ENCODE peak calls at places on chromosomes 12 and 14, in six cellular contexts. One of them, this sample, is unnamed.

GRCh38 chr14:20986811-20987210 is 3.0 kb upstream of the METTL17 start:
- DNase-seq in IMR-90: peak; percentile 96
- DNase-seq in lung: no peak
- DNase-seq in right atrium auricular region: peak; percentile 64
- DNase-seq in cardiac muscle cell: peak; percentile 94
- DNase-seq in pancreas: no peak
- DNase-seq in this sample: no peak

GRCh38 chr12:117147639-117148038 is 42.6 kb downstream of the FBXO21 start:
- DNase-seq in IMR-90: no peak
- DNase-seq in lung: no peak
- DNase-seq in right atrium auricular region: no peak
- DNase-seq in cardiac muscle cell: no peak
- DNase-seq in pancreas: no peak
- DNase-seq in this sample: no peak

GRCh38 chr12:22684526-22685118 is 59.7 kb downstream of the ETNK1 start:
- DNase-seq in IMR-90: peak; percentile 59
- DNase-seq in lung: no peak
- DNase-seq in right atrium auricular region: no peak
- DNase-seq in cardiac muscle cell: peak; percentile 65
- DNase-seq in pancreas: no peak
- DNase-seq in this sample: no peak

GRCh38 chr14:36241183-36241582 is 64.7 kb upstream of the PTCSC3 start:
- DNase-seq in IMR-90: no peak
- DNase-seq in lung: no peak
- DNase-seq in right atrium auricular region: no peak
- DNase-seq in cardiac muscle cell: peak; percentile 5
- DNase-seq in pancreas: no peak
- DNase-seq in this sample: no peak

GRCh38 chr12:49633703-49634311 is 10.4 kb downstream of the PRPF40B start:
- DNase-seq in IMR-90: no peak
- DNase-seq in lung: no peak
- DNase-seq in right atrium auricular region: no peak
- DNase-seq in cardiac muscle cell: no peak
- DNase-seq in pancreas: no peak
- DNase-seq in this sample: no peak

GRCh38 chr12:32444895-32445294 is 45.5 kb downstream of the FGD4 start:
- DNase-seq in IMR-90: peak; percentile 77
- DNase-seq in lung: no peak
- DNase-seq in right atrium auricular region: no peak
- DNase-seq in cardiac muscle cell: peak; percentile 89
- DNase-seq in pancreas: no peak
- DNase-seq in this sample: no peak

GRCh38 chr14:61125314-61126082 is 144.5 kb downstream of the SLC38A6 start:
- DNase-seq in IMR-90: peak; percentile 48
- DNase-seq in lung: no peak
- DNase-seq in right atrium auricular region: no peak
- DNase-seq in cardiac muscle cell: no peak
- DNase-seq in pancreas: no peak
- DNase-seq in this sample: no peak

GRCh38 chr12:27814851-27815591 is 35.0 kb upstream of the MANSC4 start:
- DNase-seq in IMR-90: peak; percentile 21
- DNase-seq in lung: no peak
- DNase-seq in right atrium auricular region: no peak
- DNase-seq in cardiac muscle cell: peak; percentile 12
- DNase-seq in pancreas: no peak
- DNase-seq in this sample: no peak

GRCh38 chr14:104878582-104878981 is 13.5 kb downstream of the CEP170B start:
- DNase-seq in IMR-90: no peak
- DNase-seq in lung: no peak
- DNase-seq in right atrium auricular region: no peak
- DNase-seq in cardiac muscle cell: no peak
- DNase-seq in pancreas: peak; percentile 33
- DNase-seq in this sample: no peak

GRCh38 chr14:60812987-60813386 is 78.4 kb downstream of the MNAT1 start:
- DNase-seq in IMR-90: no peak
- DNase-seq in lung: no peak
- DNase-seq in right atrium auricular region: no peak
- DNase-seq in cardiac muscle cell: no peak
- DNase-seq in pancreas: no peak
- DNase-seq in this sample: no peak

GRCh38 chr14:36661506-36662257 is at the start of gene PAX9:
- DNase-seq in IMR-90: peak; percentile 41
- DNase-seq in lung: peak; percentile 86
- DNase-seq in right atrium auricular region: no peak
- DNase-seq in cardiac muscle cell: peak; percentile 69
- DNase-seq in pancreas: peak; percentile 86
- DNase-seq in this sample: peak; percentile 51

GRCh38 chr12:123847019-123847418 is 84.9 kb downstream of the DNAH10 start:
- DNase-seq in IMR-90: no peak
- DNase-seq in lung: no peak
- DNase-seq in right atrium auricular region: no peak
- DNase-seq in cardiac muscle cell: no peak
- DNase-seq in pancreas: no peak
- DNase-seq in this sample: no peak

GRCh38 chr12:89351489-89352241 is 636 bp downstream of the DUSP6 start:
- DNase-seq in IMR-90: peak; percentile 35
- DNase-seq in lung: peak; percentile 48
- DNase-seq in right atrium auricular region: no peak
- DNase-seq in cardiac muscle cell: peak; percentile 47
- DNase-seq in pancreas: peak; percentile 66
- DNase-seq in this sample: peak; percentile 77

GRCh38 chr12:45725631-45726593 is 3.6 kb upstream of the ARID2 start:
- DNase-seq in IMR-90: peak; percentile 51
- DNase-seq in lung: no peak
- DNase-seq in right atrium auricular region: no peak
- DNase-seq in cardiac muscle cell: peak; percentile 43
- DNase-seq in pancreas: no peak
- DNase-seq in this sample: no peak

GRCh38 chr14:55430024-55430690 is 10.3 kb downstream of the TBPL2 start:
- DNase-seq in IMR-90: peak; percentile 86
- DNase-seq in lung: peak; percentile 43
- DNase-seq in right atrium auricular region: no peak
- DNase-seq in cardiac muscle cell: peak; percentile 79
- DNase-seq in pancreas: no peak
- DNase-seq in this sample: peak; percentile 37

GRCh38 chr12:89707992-89708792 is 446 bp downstream of the ATP2B1 start:
- DNase-seq in IMR-90: peak; percentile 17
- DNase-seq in lung: peak; percentile 47
- DNase-seq in right atrium auricular region: no peak
- DNase-seq in cardiac muscle cell: peak; percentile 27
- DNase-seq in pancreas: peak; percentile 65
- DNase-seq in this sample: peak; percentile 77

GRCh38 chr14:97705976-97706375 is 908.8 kb downstream of the VRK1 start:
- DNase-seq in IMR-90: no peak
- DNase-seq in lung: no peak
- DNase-seq in right atrium auricular region: no peak
- DNase-seq in cardiac muscle cell: no peak
- DNase-seq in pancreas: no peak
- DNase-seq in this sample: no peak

GRCh38 chr12:70507442-70507841 is 129.8 kb downstream of the PTPRB start:
- DNase-seq in IMR-90: no peak
- DNase-seq in lung: no peak
- DNase-seq in right atrium auricular region: no peak
- DNase-seq in cardiac muscle cell: peak; percentile 66
- DNase-seq in pancreas: no peak
- DNase-seq in this sample: no peak

GRCh38 chr12:22598763-22599161 is 26.2 kb upstream of the ETNK1 start:
- DNase-seq in IMR-90: no peak
- DNase-seq in lung: no peak
- DNase-seq in right atrium auricular region: no peak
- DNase-seq in cardiac muscle cell: no peak
- DNase-seq in pancreas: no peak
- DNase-seq in this sample: no peak

GRCh38 chr12:69688021-69688420 is 11.1 kb downstream of the BEST3 start:
- DNase-seq in IMR-90: peak; percentile 27
- DNase-seq in lung: no peak
- DNase-seq in right atrium auricular region: no peak
- DNase-seq in cardiac muscle cell: no peak
- DNase-seq in pancreas: no peak
- DNase-seq in this sample: no peak

GRCh38 chr12:89414851-89415250 is 62.5 kb upstream of the DUSP6 start:
- DNase-seq in IMR-90: peak; percentile 75
- DNase-seq in lung: no peak
- DNase-seq in right atrium auricular region: no peak
- DNase-seq in cardiac muscle cell: peak; percentile 70
- DNase-seq in pancreas: no peak
- DNase-seq in this sample: no peak

GRCh38 chr12:102034346-102034745 is 27.4 kb downstream of the WASHC3 start:
- DNase-seq in IMR-90: peak; percentile 58
- DNase-seq in lung: no peak
- DNase-seq in right atrium auricular region: no peak
- DNase-seq in cardiac muscle cell: peak; percentile 7
- DNase-seq in pancreas: no peak
- DNase-seq in this sample: no peak

GRCh38 chr12:72133497-72134055 is 138.6 kb upstream of the TRHDE start:
- DNase-seq in IMR-90: peak; percentile 1
- DNase-seq in lung: no peak
- DNase-seq in right atrium auricular region: no peak
- DNase-seq in cardiac muscle cell: no peak
- DNase-seq in pancreas: no peak
- DNase-seq in this sample: no peak

GRCh38 chr12:64221656-64222010 is 463 bp downstream of the KICS2 start:
- DNase-seq in IMR-90: peak; percentile 72
- DNase-seq in lung: peak; percentile 88
- DNase-seq in right atrium auricular region: peak; percentile 92
- DNase-seq in cardiac muscle cell: peak; percentile 86
- DNase-seq in pancreas: peak; percentile 91
- DNase-seq in this sample: peak; percentile 91

GRCh38 chr12:10392394-10392930 is 2.6 kb upstream of the KLRK1 start:
- DNase-seq in IMR-90: peak; percentile 67
- DNase-seq in lung: peak; percentile 74
- DNase-seq in right atrium auricular region: peak; percentile 81
- DNase-seq in cardiac muscle cell: peak; percentile 99
- DNase-seq in pancreas: no peak
- DNase-seq in this sample: peak; percentile 62

GRCh38 chr12:87991483-87991882 is 37.7 kb downstream of the C12orf50 start:
- DNase-seq in IMR-90: no peak
- DNase-seq in lung: no peak
- DNase-seq in right atrium auricular region: no peak
- DNase-seq in cardiac muscle cell: no peak
- DNase-seq in pancreas: no peak
- DNase-seq in this sample: no peak

GRCh38 chr12:123253606-123254459 is 17.8 kb downstream of the CDK2AP1 start:
- DNase-seq in IMR-90: no peak
- DNase-seq in lung: no peak
- DNase-seq in right atrium auricular region: no peak
- DNase-seq in cardiac muscle cell: no peak
- DNase-seq in pancreas: no peak
- DNase-seq in this sample: peak; percentile 75

GRCh38 chr14:22533057-22533704 is 55.8 kb downstream of the DAD1 start:
- DNase-seq in IMR-90: no peak
- DNase-seq in lung: no peak
- DNase-seq in right atrium auricular region: no peak
- DNase-seq in cardiac muscle cell: no peak
- DNase-seq in pancreas: no peak
- DNase-seq in this sample: no peak

GRCh38 chr14:22530101-22530500 is 58.9 kb downstream of the DAD1 start:
- DNase-seq in IMR-90: no peak
- DNase-seq in lung: no peak
- DNase-seq in right atrium auricular region: no peak
- DNase-seq in cardiac muscle cell: no peak
- DNase-seq in pancreas: no peak
- DNase-seq in this sample: no peak

GRCh38 chr14:22533739-22534359 is 55.2 kb downstream of the DAD1 start:
- DNase-seq in IMR-90: no peak
- DNase-seq in lung: no peak
- DNase-seq in right atrium auricular region: no peak
- DNase-seq in cardiac muscle cell: no peak
- DNase-seq in pancreas: no peak
- DNase-seq in this sample: no peak

GRCh38 chr14:22532345-22533056 is 56.5 kb downstream of the DAD1 start:
- DNase-seq in IMR-90: peak; percentile 49
- DNase-seq in lung: no peak
- DNase-seq in right atrium auricular region: no peak
- DNase-seq in cardiac muscle cell: peak; percentile 71
- DNase-seq in pancreas: no peak
- DNase-seq in this sample: no peak

GRCh38 chr14:22531451-22532344 is 57.3 kb downstream of the DAD1 start:
- DNase-seq in IMR-90: no peak
- DNase-seq in lung: no peak
- DNase-seq in right atrium auricular region: no peak
- DNase-seq in cardiac muscle cell: no peak
- DNase-seq in pancreas: no peak
- DNase-seq in this sample: no peak
- H3K4me3 ChIP-seq in IMR-90: no peak overlapping the region
- H3K4me3 ChIP-seq in lung: no peak overlapping the region
- H3K4me3 ChIP-seq in right atrium auricular region: no peak overlapping the region
- H3K4me3 ChIP-seq in cardiac muscle cell: no peak overlapping the region
- H3K4me3 ChIP-seq in pancreas: no peak overlapping the region
- H3K4me3 ChIP-seq in this sample: no peak overlapping the region

GRCh38 chr12:40105265-40105514 is 691 bp downstream of the SLC2A13 start:
- DNase-seq in IMR-90: no peak
- DNase-seq in lung: peak; percentile 52
- DNase-seq in right atrium auricular region: peak; percentile 63
- DNase-seq in cardiac muscle cell: no peak
- DNase-seq in pancreas: no peak
- DNase-seq in this sample: peak; percentile 61

GRCh38 chr12:40106202-40106533 is 287 bp upstream of the SLC2A13 start:
- DNase-seq in IMR-90: no peak
- DNase-seq in lung: no peak
- DNase-seq in right atrium auricular region: no peak
- DNase-seq in cardiac muscle cell: peak; percentile 9
- DNase-seq in pancreas: no peak
- DNase-seq in this sample: no peak

GRCh38 chr12:40104461-40105264 is 1.2 kb downstream of the SLC2A13 start:
- DNase-seq in IMR-90: peak; percentile 2
- DNase-seq in lung: no peak
- DNase-seq in right atrium auricular region: no peak
- DNase-seq in cardiac muscle cell: peak; percentile 14
- DNase-seq in pancreas: no peak
- DNase-seq in this sample: no peak

GRCh38 chr12:40106655-40107054 is 774 bp upstream of the SLC2A13 start:
- DNase-seq in IMR-90: no peak
- DNase-seq in lung: no peak
- DNase-seq in right atrium auricular region: no peak
- DNase-seq in cardiac muscle cell: no peak
- DNase-seq in pancreas: no peak
- DNase-seq in this sample: no peak

GRCh38 chr12:40105515-40106201 is at the start of gene SLC2A13:
- DNase-seq in IMR-90: peak; percentile 59
- DNase-seq in lung: peak; percentile 62
- DNase-seq in right atrium auricular region: peak; percentile 73
- DNase-seq in cardiac muscle cell: peak; percentile 79
- DNase-seq in pancreas: peak; percentile 85
- DNase-seq in this sample: peak; percentile 90
- TF ChIP-seq CTCF in IMR-90: no peak
- TF ChIP-seq CTCF in lung: no peak
- TF ChIP-seq CTCF in right atrium auricular region: no peak
- TF ChIP-seq CTCF in cardiac muscle cell: no peak
- TF ChIP-seq CTCF in pancreas: no peak
- TF ChIP-seq CTCF in this sample: no peak

GRCh38 chr14:77046706-77047105 is 18.2 kb upstream of the IRF2BPL start:
- DNase-seq in IMR-90: no peak
- DNase-seq in lung: no peak
- DNase-seq in right atrium auricular region: no peak
- DNase-seq in cardiac muscle cell: no peak
- DNase-seq in pancreas: no peak
- DNase-seq in this sample: no peak
- H3K4me1 ChIP-seq in IMR-90: peaks cover 28% of the 10 kb centered on the region
- H3K4me1 ChIP-seq in lung: peaks cover 31% of the 10 kb centered on the region
- H3K4me1 ChIP-seq in right atrium auricular region: peaks cover 67% of the 10 kb centered on the region
- H3K4me1 ChIP-seq in cardiac muscle cell: peaks cover 50% of the 10 kb centered on the region
- H3K4me1 ChIP-seq in pancreas: peaks cover 57% of the 10 kb centered on the region
- H3K4me1 ChIP-seq in this sample: peaks cover 61% of the 10 kb centered on the region

GRCh38 chr12:1797011-1797901 is 23.1 kb upstream of the LRTM2 start:
- DNase-seq in IMR-90: no peak
- DNase-seq in lung: peak; percentile 58
- DNase-seq in right atrium auricular region: peak; percentile 68
- DNase-seq in cardiac muscle cell: peak; percentile 46
- DNase-seq in pancreas: peak; percentile 59
- DNase-seq in this sample: peak; percentile 65
- H3K4me3 ChIP-seq in IMR-90: no peak overlapping the region
- H3K4me3 ChIP-seq in lung: peak overlapping the region; percentile 66
- H3K4me3 ChIP-seq in right atrium auricular region: peak overlapping the region; percentile 64
- H3K4me3 ChIP-seq in cardiac muscle cell: no peak overlapping the region
- H3K4me3 ChIP-seq in pancreas: peak overlapping the region; percentile 54
- H3K4me3 ChIP-seq in this sample: peak overlapping the region; percentile 69

This sample was measured in heart left ventricle.